ENCODE peak calls at places on chromosomes 13 and 19, in six cellular contexts. One of them, this sample, is unnamed.

GRCh38 chr13:74194856-74195255 is 60.7 kb upstream of the KLF12 start:
- DNase-seq in stimulated activated naive CD8-positive, alpha-beta T cell treated with anti-CD3 and anti-CD28 coated beads, Interleukin-15, Interleukin-2, amounts not matched to agents 100 U/mL and 50 U/mL, for 24 hours: no peak
- DNase-seq in CD8-positive, alpha-beta memory T cell: no peak
- DNase-seq in stimulated activated CD8-positive, alpha-beta memory T cell treated with anti-CD3 and anti-CD28 coated beads, Interleukin-7, amount 100 ng/mL, for 4 hours: no peak
- DNase-seq in heart left ventricle: no peak
- DNase-seq in activated CD8-positive, alpha-beta T cell treated with anti-CD3 and anti-CD28 coated beads for 36 hours: no peak
- DNase-seq in this sample: no peak

GRCh38 chr13:99417821-99418662 is 83.2 kb upstream of the TM9SF2 start:
- DNase-seq in CD8-positive, alpha-beta memory T cell: no peak
- DNase-seq in activated CD8-positive, alpha-beta T cell treated with anti-CD3 and anti-CD28 coated beads for 36 hours: peak
- DNase-seq in stimulated activated naive CD8-positive, alpha-beta T cell treated with anti-CD3 and anti-CD28 coated beads, Interleukin-15, Interleukin-2, amounts not matched to agents 100 U/mL and 50 U/mL, for 24 hours: peak
- DNase-seq in stimulated activated CD8-positive, alpha-beta memory T cell treated with anti-CD3 and anti-CD28 coated beads, Interleukin-7, amount 100 ng/mL, for 4 hours: no peak
- DNase-seq in heart left ventricle: no peak
- DNase-seq in this sample: no peak

GRCh38 chr19:45952691-45953505 is 20.8 kb downstream of the NOVA2 start:
- DNase-seq in stimulated activated naive CD8-positive, alpha-beta T cell treated with anti-CD3 and anti-CD28 coated beads, Interleukin-15, Interleukin-2, amounts not matched to agents 100 U/mL and 50 U/mL, for 24 hours: peak
- DNase-seq in activated CD8-positive, alpha-beta T cell treated with anti-CD3 and anti-CD28 coated beads for 36 hours: peak
- DNase-seq in stimulated activated CD8-positive, alpha-beta memory T cell treated with anti-CD3 and anti-CD28 coated beads, Interleukin-7, amount 100 ng/mL, for 4 hours: no peak
- DNase-seq in CD8-positive, alpha-beta memory T cell: peak
- DNase-seq in heart left ventricle: peak
- DNase-seq in this sample: peak

GRCh38 chr13:97072297-97072696 is 78.0 kb upstream of the OXGR1 start:
- DNase-seq in heart left ventricle: no peak
- DNase-seq in stimulated activated naive CD8-positive, alpha-beta T cell treated with anti-CD3 and anti-CD28 coated beads, Interleukin-15, Interleukin-2, amounts not matched to agents 100 U/mL and 50 U/mL, for 24 hours: no peak
- DNase-seq in activated CD8-positive, alpha-beta T cell treated with anti-CD3 and anti-CD28 coated beads for 36 hours: no peak
- DNase-seq in stimulated activated CD8-positive, alpha-beta memory T cell treated with anti-CD3 and anti-CD28 coated beads, Interleukin-7, amount 100 ng/mL, for 4 hours: no peak
- DNase-seq in CD8-positive, alpha-beta memory T cell: no peak
- DNase-seq in this sample: no peak

GRCh38 chr19:40601061-40601973 is at the start of gene LTBP4:
- DNase-seq in stimulated activated naive CD8-positive, alpha-beta T cell treated with anti-CD3 and anti-CD28 coated beads, Interleukin-15, Interleukin-2, amounts not matched to agents 100 U/mL and 50 U/mL, for 24 hours: peak
- DNase-seq in CD8-positive, alpha-beta memory T cell: peak
- DNase-seq in heart left ventricle: peak
- DNase-seq in stimulated activated CD8-positive, alpha-beta memory T cell treated with anti-CD3 and anti-CD28 coated beads, Interleukin-7, amount 100 ng/mL, for 4 hours: no peak
- DNase-seq in activated CD8-positive, alpha-beta T cell treated with anti-CD3 and anti-CD28 coated beads for 36 hours: peak
- DNase-seq in this sample: no peak

GRCh38 chr19:17780781-17781180 is 14.2 kb upstream of the B3GNT3 start:
- DNase-seq in stimulated activated CD8-positive, alpha-beta memory T cell treated with anti-CD3 and anti-CD28 coated beads, Interleukin-7, amount 100 ng/mL, for 4 hours: no peak
- DNase-seq in CD8-positive, alpha-beta memory T cell: no peak
- DNase-seq in heart left ventricle: no peak
- DNase-seq in activated CD8-positive, alpha-beta T cell treated with anti-CD3 and anti-CD28 coated beads for 36 hours: no peak
- DNase-seq in stimulated activated naive CD8-positive, alpha-beta T cell treated with anti-CD3 and anti-CD28 coated beads, Interleukin-15, Interleukin-2, amounts not matched to agents 100 U/mL and 50 U/mL, for 24 hours: no peak
- DNase-seq in this sample: no peak

GRCh38 chr13:25727250-25727649 is 324.6 kb downstream of the SHISA2 start:
- DNase-seq in CD8-positive, alpha-beta memory T cell: no peak
- DNase-seq in stimulated activated naive CD8-positive, alpha-beta T cell treated with anti-CD3 and anti-CD28 coated beads, Interleukin-15, Interleukin-2, amounts not matched to agents 100 U/mL and 50 U/mL, for 24 hours: no peak
- DNase-seq in heart left ventricle: no peak
- DNase-seq in stimulated activated CD8-positive, alpha-beta memory T cell treated with anti-CD3 and anti-CD28 coated beads, Interleukin-7, amount 100 ng/mL, for 4 hours: no peak
- DNase-seq in activated CD8-positive, alpha-beta T cell treated with anti-CD3 and anti-CD28 coated beads for 36 hours: no peak
- DNase-seq in this sample: no peak

GRCh38 chr13:113307491-113307890 is 10.5 kb downstream of the LAMP1 start:
- DNase-seq in stimulated activated naive CD8-positive, alpha-beta T cell treated with anti-CD3 and anti-CD28 coated beads, Interleukin-15, Interleukin-2, amounts not matched to agents 100 U/mL and 50 U/mL, for 24 hours: no peak
- DNase-seq in activated CD8-positive, alpha-beta T cell treated with anti-CD3 and anti-CD28 coated beads for 36 hours: no peak
- DNase-seq in CD8-positive, alpha-beta memory T cell: no peak
- DNase-seq in stimulated activated CD8-positive, alpha-beta memory T cell treated with anti-CD3 and anti-CD28 coated beads, Interleukin-7, amount 100 ng/mL, for 4 hours: no peak
- DNase-seq in heart left ventricle: no peak
- DNase-seq in this sample: no peak

GRCh38 chr13:42466609-42467008 is 107.3 kb upstream of the TNFSF11 start:
- DNase-seq in CD8-positive, alpha-beta memory T cell: no peak
- DNase-seq in activated CD8-positive, alpha-beta T cell treated with anti-CD3 and anti-CD28 coated beads for 36 hours: no peak
- DNase-seq in stimulated activated CD8-positive, alpha-beta memory T cell treated with anti-CD3 and anti-CD28 coated beads, Interleukin-7, amount 100 ng/mL, for 4 hours: no peak
- DNase-seq in stimulated activated naive CD8-positive, alpha-beta T cell treated with anti-CD3 and anti-CD28 coated beads, Interleukin-15, Interleukin-2, amounts not matched to agents 100 U/mL and 50 U/mL, for 24 hours: no peak
- DNase-seq in heart left ventricle: no peak
- DNase-seq in this sample: peak